ENCODE peak calls at places on chromosomes 6 and 20, in seven cellular contexts. R, K, H, T, O, W and G are unnamed samples.

GRCh38 chr6:40413231-40413755 is 173.9 kb downstream of the LRFN2 start:
- DNase-seq in H (no peak), T (peak), R (no peak), K (no peak), W (no peak), O (no peak), G (no peak)

GRCh38 chr6:139474145-139475108 is 100.0 kb upstream of the CITED2 start:
- DNase-seq in W (peak), O (peak), T (peak), H (peak), R (no peak), K (no peak), G (peak)

GRCh38 chr6:109442393-109442924 is 1.9 kb downstream of the SMPD2 start:
- DNase-seq in H (no peak), K (no peak), T (no peak), R (no peak), W (no peak), O (no peak), G (no peak)

GRCh38 chr6:80477591-80478370 is 371.3 kb downstream of the BCKDHB start:
- DNase-seq in T (no peak), O (peak), W (peak), R (no peak), H (no peak), K (no peak), G (no peak)

GRCh38 chr20:51532577-51533191 is 9.8 kb downstream of the NFATC2 start:
- DNase-seq in T (no peak), O (peak), W (peak), R (no peak), H (peak), K (peak), G (peak)

GRCh38 chr6:90811596-90812226 is 224.8 kb upstream of the MAP3K7 start:
- DNase-seq in O (no peak), T (no peak), W (no peak), H (no peak), K (no peak), R (no peak), G (no peak)

GRCh38 chr6:143258945-143259344 is 191.6 kb downstream of the ADAT2 start:
- DNase-seq in O (no peak), H (no peak), R (no peak), K (no peak), T (no peak), W (no peak), G (no peak)

GRCh38 chr6:33236852-33237251 is 28.6 kb downstream of the RING1 start:
- DNase-seq in O (no peak), H (no peak), R (no peak), W (no peak), K (no peak), T (no peak), G (no peak)

GRCh38 chr20:4100679-4101078 is 85.3 kb upstream of the RNF24 start:
- DNase-seq in H (no peak), O (peak), R (no peak), T (no peak), K (peak), W (peak), G (no peak)

GRCh38 chr20:38350879-38351775 is 4.8 kb downstream of the LBP start:
- DNase-seq in K (no peak), O (no peak), R (peak), H (no peak), T (no peak), W (no peak), G (no peak)

GRCh38 chr6:113936093-113936934 is 34.6 kb downstream of the HDAC2 start:
- DNase-seq in R (no peak), H (peak), K (peak), W (peak), O (peak), T (peak), G (peak)

GRCh38 chr20:44959082-44959895 is 908 bp downstream of the TOMM34 start:
- DNase-seq in O (peak), R (no peak), W (peak), T (peak), K (peak), H (peak), G (no peak)

GRCh38 chr20:58359441-58359840 is 29.6 kb upstream of the VAPB start:
- DNase-seq in T (peak), O (no peak), H (no peak), K (no peak), W (no peak), R (no peak), G (no peak)

GRCh38 chr20:1005452-1006027 is 3.4 kb upstream of the RSPO4 start:
- DNase-seq in H (no peak), K (no peak), W (peak), T (peak), O (peak), R (no peak), G (no peak)

GRCh38 chr6:87198496-87198895 is 43.1 kb downstream of the ZNF292 start:
- DNase-seq in K (no peak), W (peak), O (peak), T (no peak), R (no peak), H (no peak), G (no peak)

GRCh38 chr6:155313602-155314091 is 637 bp downstream of the TFB1M start:
- DNase-seq in W (peak), K (no peak), T (no peak), R (no peak), O (peak), H (peak), G (no peak)

GRCh38 chr6:145374566-145374965 is 360.8 kb downstream of the EPM2A start:
- DNase-seq in K (no peak), W (no peak), T (no peak), O (no peak), H (no peak), R (no peak), G (no peak)

GRCh38 chr6:161091972-161092701 is 100.6 kb downstream of the MAP3K4 start:
- DNase-seq in K (no peak), H (no peak), O (peak), R (no peak), T (no peak), W (peak), G (no peak)

GRCh38 chr20:62141397-62142251 is 1.6 kb downstream of the PSMA7 start:
- DNase-seq in T (no peak), W (peak), K (peak), O (no peak), H (no peak), R (no peak), G (no peak)
- TF ChIP-seq CTCF in T (no peak), W (peak), K (peak), O (peak), H (peak), R (no peak), G (no peak)

GRCh38 chr6:190596-191395 is 101.5 kb upstream of the DUSP22 start:
- DNase-seq in T (peak), O (no peak), R (no peak), K (no peak), W (no peak), H (no peak), G (no peak)
- TF ChIP-seq CTCF in T (no peak), O (no peak), R (no peak), K (no peak), W (no peak), H (no peak), G (no peak)

DNA sequence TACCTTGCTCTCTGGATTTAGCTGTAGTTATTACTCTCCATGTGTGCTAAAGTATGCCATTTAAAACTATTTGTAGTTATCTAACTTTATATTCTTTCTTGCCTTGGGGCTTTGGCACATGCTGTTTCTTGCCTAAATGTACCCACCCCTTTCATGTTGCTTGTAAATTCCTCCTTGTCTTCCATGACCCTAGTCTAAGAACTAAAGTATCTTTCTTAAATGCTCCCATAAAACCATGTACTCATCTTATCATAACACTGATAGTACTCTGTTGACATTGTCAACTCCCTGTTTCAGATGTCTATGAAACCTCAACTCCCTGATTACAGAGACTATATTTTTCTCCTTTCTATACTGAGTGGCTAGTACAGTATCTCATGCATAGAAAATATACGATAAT is 564.9 kb upstream of the IRAK1BP1 start:
- DNase-seq in H (no peak), K (no peak), T (no peak), O (no peak), R (no peak), W (no peak), G (no peak)
- TF ChIP-seq CTCF in H (no peak), K (no peak), T (no peak), O (no peak), R (no peak), W (no peak), G (no peak)

GRCh38 chr6:11947063-11947462 is 65.0 kb upstream of the HIVEP1 start:
- DNase-seq in O (no peak), H (no peak), K (no peak), R (no peak), W (no peak), T (no peak), G (no peak)
- TF ChIP-seq CTCF in O (peak), H (no peak), K (peak), R (no peak), W (no peak), T (peak), G (no peak)

GRCh38 chr6:150079604-150080003 is 10.7 kb upstream of the ULBP3 start:
- DNase-seq in R (no peak), W (no peak), T (no peak), H (no peak), O (peak), K (no peak), G (peak)

GRCh38 chr6:150078788-150079187 is 9.9 kb upstream of the ULBP3 start:
- DNase-seq in W (no peak), T (no peak), O (peak), K (peak), H (no peak), R (no peak), G (no peak)

GRCh38 chr6:150074651-150075416 is 5.9 kb upstream of the ULBP3 start:
- DNase-seq in K (no peak), H (no peak), R (no peak), O (peak), T (no peak), W (no peak), G (no peak)

GRCh38 chr6:150072201-150072600 is 3.3 kb upstream of the ULBP3 start:
- DNase-seq in T (no peak), K (peak), H (no peak), W (peak), R (peak), O (peak), G (peak)

GRCh38 chr6:150076196-150076893 is 7.4 kb upstream of the ULBP3 start:
- DNase-seq in W (peak), O (peak), R (no peak), K (no peak), H (no peak), T (no peak), G (no peak)
- TF ChIP-seq CTCF in W (no peak), O (peak), R (no peak), K (no peak), H (no peak), T (peak), G (no peak)

DNA sequence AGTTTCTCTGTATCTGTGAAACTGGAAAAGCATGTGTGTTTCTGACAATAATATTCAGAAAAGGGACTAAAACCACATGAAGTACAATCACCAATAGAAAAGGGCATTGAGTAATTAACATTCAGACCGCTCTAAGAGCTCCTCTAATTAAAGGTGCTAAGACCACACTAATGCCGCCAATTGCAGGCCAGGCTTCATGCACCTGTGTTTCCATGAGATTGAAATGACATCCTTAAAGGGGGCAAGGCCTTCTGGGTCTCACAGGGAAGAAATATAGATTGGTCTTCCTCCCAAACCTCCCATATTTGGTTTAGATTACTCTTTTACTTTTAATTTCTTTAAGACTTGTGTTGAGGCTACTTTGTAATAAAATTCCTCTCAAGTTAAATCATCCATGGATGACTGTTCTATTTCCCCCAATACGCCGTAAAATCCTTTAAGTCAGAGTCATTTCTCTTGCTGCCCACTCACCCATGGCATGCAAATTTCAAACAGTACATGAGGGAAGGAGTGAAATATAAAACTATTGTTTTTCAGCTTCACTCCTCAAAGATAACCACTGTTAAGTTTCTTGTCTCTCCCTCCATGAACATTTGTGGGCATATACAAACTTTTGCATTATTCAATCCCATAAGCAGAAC is 110.6 kb downstream of the UBE3D start:
- DNase-seq in R (no peak), K (no peak), H (no peak), T (no peak), W (peak), O (peak), G (no peak)
- TF ChIP-seq CTCF in R (no peak), K (no peak), H (no peak), T (no peak), W (no peak), O (no peak), G (no peak)

DNA sequence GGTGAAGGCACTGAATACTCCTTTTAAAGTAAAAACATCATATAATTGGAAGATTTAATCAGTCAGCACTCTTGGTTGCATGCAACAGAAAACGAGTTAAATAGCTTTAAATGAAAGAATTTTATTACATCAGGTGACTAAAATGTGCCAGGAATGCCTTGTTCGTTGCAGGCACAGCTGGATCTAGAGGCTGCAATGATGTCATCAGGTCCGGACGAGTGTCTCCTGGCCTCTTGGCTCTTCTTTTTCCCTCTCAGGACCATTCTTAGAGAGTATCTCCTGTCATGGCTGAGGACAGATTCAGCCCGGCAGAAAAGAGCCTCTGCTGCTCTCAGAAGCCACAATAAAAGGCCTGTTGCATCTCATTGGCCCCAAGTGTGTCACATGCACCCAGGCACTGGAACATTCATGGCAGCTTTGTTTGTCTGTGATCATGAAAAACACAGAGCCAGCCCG is 510.7 kb upstream of the SULF2 start:
- DNase-seq in K (peak), W (peak), H (no peak), R (no peak), T (no peak), O (peak), G (no peak)
- TF ChIP-seq CTCF in K (peak), W (no peak), H (no peak), R (no peak), T (no peak), O (no peak), G (no peak)

GRCh38 chr6:89669002-89669401 is 30.5 kb upstream of the LYRM2 start:
- DNase-seq in H (no peak), R (no peak), O (peak), K (no peak), W (no peak), T (no peak), G (no peak)

GRCh38 chr6:89662659-89663223 is 24.2 kb upstream of the LYRM2 start:
- DNase-seq in K (no peak), O (no peak), W (no peak), R (no peak), T (no peak), H (no peak), G (no peak)

GRCh38 chr6:89670935-89671565 is 32.5 kb upstream of the LYRM2 start:
- DNase-seq in R (no peak), K (no peak), T (no peak), H (no peak), O (no peak), W (no peak), G (no peak)

DNA sequence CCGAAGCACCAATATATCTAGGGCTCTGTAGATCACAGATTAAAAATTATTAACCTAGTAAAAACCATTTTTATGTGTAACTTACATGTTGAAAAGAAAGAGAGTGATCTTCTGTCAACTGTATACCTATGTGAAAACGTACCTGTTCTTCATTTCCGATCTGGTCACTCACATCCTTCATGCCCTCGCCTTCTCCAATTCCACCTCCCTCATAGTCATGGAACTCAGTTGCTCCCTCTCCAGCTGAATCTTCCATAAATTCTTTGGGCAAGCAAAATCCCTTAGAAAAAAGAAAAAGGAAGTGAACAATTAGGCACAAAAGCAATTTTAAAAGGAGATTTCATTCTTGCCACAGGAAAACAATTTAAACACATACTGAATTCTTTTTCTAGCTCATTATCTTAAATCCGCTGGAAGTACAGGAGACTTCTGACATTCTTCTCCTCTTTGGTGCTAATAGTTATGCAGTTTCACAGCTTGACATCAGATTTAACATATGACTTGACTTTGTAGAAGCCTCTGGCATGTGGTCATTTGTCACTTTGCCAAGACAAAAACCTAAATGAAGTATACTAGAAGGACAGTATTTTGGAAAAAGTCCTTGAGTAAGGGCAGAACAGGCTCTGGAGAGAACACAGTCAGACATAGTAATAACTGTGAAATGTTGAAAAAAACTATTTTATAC is 29.5 kb upstream of the LYRM2 start:
- DNase-seq in R (no peak), W (peak), O (peak), K (no peak), H (no peak), T (no peak), G (no peak)
- TF ChIP-seq CTCF in R (no peak), W (no peak), O (no peak), K (no peak), H (no peak), T (no peak), G (no peak)

DNA sequence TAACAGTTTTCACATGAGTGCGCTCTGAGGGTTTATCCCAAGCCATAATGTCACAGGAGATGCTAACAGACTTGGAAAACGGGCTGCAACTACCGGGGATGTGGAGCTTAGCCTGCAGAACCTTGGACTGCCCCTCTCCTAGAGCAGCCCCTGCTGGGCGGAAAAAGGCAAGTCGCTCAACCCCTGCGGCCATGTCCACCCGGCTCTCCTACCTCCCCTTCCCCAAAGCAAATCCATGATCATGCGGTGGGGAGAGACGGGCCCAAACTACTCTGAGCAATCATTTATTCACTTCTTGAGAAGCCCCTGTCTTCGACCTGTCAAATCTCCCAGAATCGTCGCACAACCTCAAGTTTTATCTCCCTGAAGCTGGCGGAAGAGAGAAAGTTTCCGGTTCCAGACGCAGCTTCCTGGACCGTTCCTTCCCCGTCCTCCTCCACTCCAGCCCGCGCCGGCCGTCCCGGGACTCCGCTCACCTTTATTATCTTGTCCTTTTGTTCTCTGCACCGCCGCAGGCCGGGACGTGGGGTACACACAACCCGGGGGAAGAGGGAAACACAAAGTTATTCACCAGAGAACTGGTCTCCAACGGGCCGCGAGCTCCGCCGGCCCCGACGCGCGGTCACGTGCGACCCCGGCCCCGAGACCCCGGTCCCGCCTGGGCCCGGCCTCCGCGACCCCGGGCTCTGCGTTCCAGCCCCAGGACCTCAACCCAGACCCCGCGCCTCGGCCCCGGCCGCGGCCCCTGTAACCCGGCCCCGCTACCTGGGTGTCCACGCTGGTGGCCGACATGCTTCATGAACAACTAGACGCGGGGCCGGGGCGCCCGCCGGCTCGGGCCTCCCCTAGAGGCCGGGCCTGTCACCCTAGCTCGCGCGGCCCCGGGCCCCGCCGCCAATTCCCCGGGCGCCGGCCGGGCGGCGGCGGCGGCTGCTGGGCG is 560 bp downstream of the YTHDF1 start:
- DNase-seq in R (peak), T (peak), K (peak), H (no peak), W (peak), O (peak), G (no peak)
- TF ChIP-seq CTCF in R (no peak), T (peak), K (peak), H (peak), W (peak), O (peak), G (no peak)

DNA sequence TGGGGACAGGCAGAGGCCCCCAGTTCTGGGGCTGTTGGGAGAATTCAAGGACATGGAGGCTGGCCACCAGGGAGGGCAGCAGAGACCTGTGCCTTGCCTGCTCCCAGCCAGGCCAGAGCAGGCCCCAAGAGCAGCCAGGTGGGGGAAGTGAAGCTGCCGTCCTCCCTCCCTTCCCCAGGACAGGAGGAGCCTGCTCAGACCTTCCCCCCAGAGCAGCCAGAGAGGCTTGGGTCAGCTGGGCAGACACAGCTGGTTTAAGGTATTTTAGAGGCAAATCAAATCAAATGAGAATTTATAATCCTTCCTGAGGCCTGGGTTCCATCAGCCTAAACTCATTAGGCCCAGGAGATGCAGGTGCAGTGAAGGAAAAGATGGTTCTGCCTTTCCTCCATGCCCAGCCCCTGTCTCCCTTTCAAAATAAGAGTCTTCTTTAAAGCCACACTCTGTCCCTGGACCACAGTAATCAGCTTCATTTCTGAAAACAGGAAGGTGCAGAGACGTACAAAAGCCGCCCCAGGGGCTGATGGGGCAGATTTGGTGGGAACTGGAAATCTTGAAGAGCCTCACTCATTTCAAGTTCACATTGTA is 21.7 kb downstream of the BMP7 start:
- DNase-seq in K (no peak), W (no peak), R (no peak), T (no peak), H (no peak), O (no peak), G (no peak)
- TF ChIP-seq CTCF in K (peak), W (no peak), R (no peak), T (peak), H (no peak), O (no peak), G (no peak)